ENCODE peak calls at places on chromosomes 2 and 18, in six cellular contexts. I is transverse colon; B is BJ; Q is uterus; O is HFF-Myc; C is CD8-positive, alpha-beta T cell. Y is an unnamed sample.

GRCh38 chr2:164903214-164903613 is 52.1 kb downstream of the SLC38A11 start:
- DNase-seq in Q (no peak), C (no peak), I (no peak), B (no peak), O (no peak), Y (peak)

GRCh38 chr2:180012523-180012922 is 5.4 kb upstream of the CWC22 start:
- DNase-seq in B (no peak), C (no peak), I (no peak), Q (no peak), O (no peak), Y (no peak)

GRCh38 chr2:108805032-108805431 is 18.5 kb downstream of the CCDC138 start:
- DNase-seq in I (no peak), O (no peak), B (no peak), C (no peak), Q (no peak), Y (no peak)

GRCh38 chr2:182077451-182078142 is 91.9 kb downstream of the PPP1R1C start:
- DNase-seq in Q (peak), I (peak), O (peak), C (no peak), B (peak), Y (peak)

GRCh38 chr2:217316743-217317142 is 456.9 kb upstream of the TNP1 start:
- DNase-seq in Q (no peak), I (no peak), C (no peak), B (no peak), O (peak), Y (peak)

GRCh38 chr2:179580378-179581146 is 280.9 kb downstream of the ZNF385B start:
- DNase-seq in B (no peak), Q (no peak), O (no peak), C (no peak), I (no peak), Y (peak)

GRCh38 chr2:132632000-132632649 is 37.9 kb downstream of the LYPD1 start:
- DNase-seq in B (no peak), Q (no peak), C (no peak), I (peak), O (no peak), Y (no peak)

GRCh38 chr18:44079602-44080001 is 601.1 kb upstream of the SETBP1 start:
- DNase-seq in Q (no peak), B (peak), I (no peak), O (peak), C (no peak), Y (peak)

GRCh38 chr2:11697103-11697871 is 27.3 kb upstream of the NTSR2 start:
- DNase-seq in C (no peak), B (peak), O (peak), I (no peak), Q (peak), Y (no peak)

GRCh38 chr2:67564076-67564475 is 166.9 kb downstream of the ETAA1 start:
- DNase-seq in C (no peak), Q (no peak), I (no peak), O (no peak), B (no peak), Y (no peak)

GRCh38 chr2:172968061-172968469 is 107.6 kb upstream of the MAP3K20 start:
- DNase-seq in B (peak), Q (peak), C (no peak), O (peak), I (no peak), Y (peak)

GRCh38 chr2:75100691-75101236 is 98.6 kb downstream of the TACR1 start:
- DNase-seq in O (no peak), C (no peak), B (peak), I (no peak), Q (no peak), Y (peak)

GRCh38 chr2:132875193-132875592 is 205.2 kb upstream of the LYPD1 start:
- DNase-seq in Q (no peak), I (no peak), B (no peak), C (no peak), O (no peak), Y (no peak)

GRCh38 chr2:74051504-74051903 is 66.8 kb downstream of the TET3 start:
- DNase-seq in I (no peak), Q (no peak), B (no peak), O (no peak), C (no peak), Y (no peak)

GRCh38 chr2:83051538-83052192 is 1407.4 kb downstream of the SUCLG1 start:
- DNase-seq in B (no peak), C (no peak), Q (no peak), O (no peak), I (no peak), Y (no peak)

GRCh38 chr18:76621782-76622495 is 126.9 kb upstream of the ZNF516 start:
- DNase-seq in I (no peak), O (no peak), C (no peak), B (no peak), Q (no peak), Y (no peak)

GRCh38 chr18:48791636-48792105 is 159.1 kb downstream of the SMAD7 start:
- DNase-seq in I (no peak), Q (no peak), O (no peak), B (no peak), C (no peak), Y (no peak)

GRCh38 chr18:56565059-56565458 is 73.3 kb downstream of the TXNL1 start:
- DNase-seq in C (no peak), I (no peak), B (no peak), Q (no peak), O (no peak), Y (no peak)

GRCh38 chr2:36562245-36562644 is 35.7 kb downstream of the FEZ2 start:
- DNase-seq in O (no peak), C (no peak), B (no peak), I (no peak), Q (no peak), Y (no peak)

GRCh38 chr2:101723366-101724112 is 26.0 kb downstream of the MAP4K4 start:
- DNase-seq in O (no peak), I (no peak), Q (no peak), B (no peak), C (no peak), Y (no peak)

GRCh38 chr2:127233710-127234109 is 13.6 kb upstream of the CYP27C1 start:
- DNase-seq in C (no peak), B (no peak), I (no peak), Q (no peak), O (no peak), Y (no peak)

GRCh38 chr18:78999939-79000338 is 20.3 kb downstream of the SALL3 start:
- DNase-seq in O (no peak), C (no peak), I (no peak), Q (no peak), B (no peak), Y (no peak)

GRCh38 chr2:233572468-233572867 is 5.9 kb upstream of the USP40 start:
- DNase-seq in C (no peak), I (no peak), B (no peak), Q (no peak), O (no peak), Y (no peak)

GRCh38 chr2:224410946-224411561 is 9.1 kb upstream of the FAM124B start:
- DNase-seq in C (no peak), O (no peak), I (no peak), Q (no peak), B (no peak), Y (no peak)

GRCh38 chr2:18899725-18900124 is 310.4 kb upstream of the NT5C1B start:
- DNase-seq in I (no peak), B (no peak), C (no peak), Q (no peak), O (no peak), Y (no peak)

GRCh38 chr2:127226520-127227263 is 6.6 kb upstream of the CYP27C1 start:
- DNase-seq in I (peak), C (no peak), O (peak), B (peak), Q (no peak), Y (peak)

GRCh38 chr2:47016172-47016913 is 100.7 kb upstream of the MCFD2 start:
- DNase-seq in I (peak), C (no peak), O (peak), B (peak), Q (no peak), Y (peak)

GRCh38 chr2:64767670-64768425 is 114.1 kb upstream of the SERTAD2 start:
- DNase-seq in I (peak), Q (peak), O (peak), B (no peak), C (peak), Y (peak)

GRCh38 chr2:119104414-119104813 is 54.1 kb downstream of the C1QL2 start:
- DNase-seq in I (no peak), O (no peak), C (no peak), Q (no peak), B (no peak), Y (no peak)

GRCh38 chr2:32824415-32824814 is 122.3 kb upstream of the LTBP1 start:
- DNase-seq in Q (no peak), I (no peak), O (no peak), C (no peak), B (no peak), Y (no peak)

GRCh38 chr18:49656098-49656591 is 94.3 kb downstream of the LIPG start:
- DNase-seq in C (no peak), Q (no peak), O (peak), I (no peak), B (no peak), Y (peak)

GRCh38 chr2:108776475-108776874 is 10.1 kb upstream of the CCDC138 start:
- DNase-seq in B (no peak), Q (no peak), C (no peak), I (no peak), O (no peak), Y (no peak)

GRCh38 chr2:229857634-229858033 is 64.2 kb downstream of the TRIP12 start:
- DNase-seq in Q (no peak), I (no peak), C (no peak), O (no peak), B (no peak), Y (no peak)

GRCh38 chr2:61727746-61728145 is 126.1 kb downstream of the FAM161A start:
- DNase-seq in C (no peak), Q (no peak), B (no peak), I (no peak), O (no peak), Y (no peak)

GRCh38 chr2:108367014-108367413 is 10.7 kb upstream of the SULT1C4 start:
- DNase-seq in I (no peak), O (no peak), B (no peak), C (no peak), Q (no peak), Y (no peak)

GRCh38 chr2:1607971-1608688 is 136.2 kb downstream of the PXDN start:
- DNase-seq in O (no peak), I (no peak), Q (no peak), B (no peak), C (no peak), Y (no peak)

GRCh38 chr2:70942900-70943871 is 7.5 kb downstream of the ATP6V1B1 start:
- DNase-seq in O (peak), B (no peak), C (no peak), Q (no peak), I (no peak), Y (no peak)
- TF ChIP-seq CTCF in O (no peak), B (no peak), C (no peak), Q (no peak), I (no peak), Y (no peak)

GRCh38 chr2:192546566-192546965 is 351.8 kb upstream of the TMEFF2 start:
- DNase-seq in Q (no peak), I (no peak), O (no peak), C (no peak), B (no peak), Y (no peak)

GRCh38 chr2:192544371-192544955 is 349.7 kb upstream of the TMEFF2 start:
- DNase-seq in B (no peak), I (no peak), O (no peak), Q (no peak), C (no peak), Y (no peak)
- H3K4me3 ChIP-seq in B (no peak), I (no peak), O (no peak), Q (no peak), C (no peak), Y (no peak)

GRCh38 chr2:50594233-50594632 is 437.7 kb downstream of the NRXN1 start:
- DNase-seq in Q (no peak), O (no peak), C (no peak), B (no peak), I (no peak), Y (no peak)

GRCh38 chr2:50591021-50591420 is 440.9 kb downstream of the NRXN1 start:
- DNase-seq in Q (no peak), B (no peak), O (no peak), C (no peak), I (no peak), Y (no peak)

GRCh38 chr2:50596521-50596920 is 435.4 kb downstream of the NRXN1 start:
- DNase-seq in I (no peak), Q (no peak), C (no peak), O (no peak), B (no peak), Y (no peak)

GRCh38 chr2:50597206-50597605 is 434.7 kb downstream of the NRXN1 start:
- DNase-seq in C (no peak), I (no peak), O (no peak), Q (no peak), B (no peak), Y (no peak)

GRCh38 chr2:50591642-50592041 is 440.3 kb downstream of the NRXN1 start:
- DNase-seq in O (no peak), Q (no peak), C (no peak), B (no peak), I (no peak), Y (peak)
- TF ChIP-seq CTCF in O (no peak), Q (no peak), C (no peak), B (no peak), I (no peak), Y (no peak)

GRCh38 chr18:7272268-7273049 is 41.6 kb downstream of the LRRC30 start:
- DNase-seq in O (peak), I (peak), Q (peak), C (no peak), B (no peak), Y (peak)
- H3K4me3 ChIP-seq in O (no peak), I (no peak), Q (no peak), C (no peak), B (no peak), Y (no peak)

Y was measured in astrocyte of the cerebellum.